ENCODE peak calls at places on chromosomes 3 and 15, in nine cellular contexts. D, K, B, F, Q, S, H, O and A are unnamed samples.

GRCh38 chr3:12963869-12964712 is 109.1 kb downstream of the IQSEC1 start:
- DNase-seq in D (peak; percentile 22), K (no peak), B (no peak), F (peak; percentile 60), Q (peak; percentile 84), S (peak; percentile 16), H (no peak), O (no peak), A (no peak)

GRCh38 chr3:177473184-177473583 is 275.9 kb upstream of the TBL1XR1 start:
- DNase-seq in D (no peak), K (no peak), B (no peak), F (no peak), Q (no peak), S (peak; percentile 98), H (no peak), O (no peak), A (no peak)

GRCh38 chr3:168426196-168426595 is 330.5 kb upstream of the GOLIM4 start:
- DNase-seq in D (no peak), K (no peak), B (no peak), F (peak; percentile 48), Q (no peak), S (no peak), H (no peak), O (no peak), A (no peak)

GRCh38 chr3:197891-198491 is 1.4 kb downstream of the CHL1 start:
- DNase-seq in D (no peak), K (no peak), B (no peak), F (no peak), Q (no peak), S (no peak), H (no peak), O (no peak), A (no peak)

GRCh38 chr15:29821416-29822099 is 710 bp downstream of the TJP1 start:
- DNase-seq in D (peak; percentile 77), K (peak; percentile 75), B (no peak), F (peak; percentile 79), Q (peak; percentile 89), S (peak; percentile 79), H (peak; percentile 11), O (no peak), A (peak; percentile 9)

GRCh38 chr3:50616770-50617095 is 218 bp upstream of the MAPKAPK3 start:
- DNase-seq in D (peak; percentile 90), K (peak; percentile 81), B (peak; percentile 93), F (peak; percentile 88), Q (peak; percentile 82), S (peak; percentile 92), H (peak; percentile 51), O (peak; percentile 93), A (peak; percentile 92)

GRCh38 chr15:52013151-52013791 is 5.7 kb upstream of the MAPK6 start:
- DNase-seq in D (no peak), K (no peak), B (no peak), F (peak; percentile 39), Q (no peak), S (no peak), H (no peak), O (no peak), A (no peak)

GRCh38 chr3:142077859-142078500 is 71.4 kb downstream of the TFDP2 start:
- DNase-seq in D (no peak), K (no peak), B (no peak), F (no peak), Q (no peak), S (no peak), H (no peak), O (no peak), A (no peak)

GRCh38 chr3:34183581-34184313 is 385.3 kb downstream of the PDCD6IP start:
- DNase-seq in D (no peak), K (no peak), B (no peak), F (no peak), Q (no peak), S (no peak), H (no peak), O (no peak), A (no peak)

GRCh38 chr3:68334547-68334946 is 597.8 kb downstream of the TAFA4 start:
- DNase-seq in D (no peak), K (no peak), B (no peak), F (no peak), Q (no peak), S (no peak), H (no peak), O (no peak), A (no peak)

GRCh38 chr3:117788086-117788485 is 1078.5 kb downstream of the TUSC7 start:
- DNase-seq in D (no peak), K (no peak), B (no peak), F (peak; percentile 90), Q (no peak), S (peak; percentile 87), H (peak; percentile 7), O (no peak), A (no peak)

GRCh38 chr3:194328080-194328571 is 23.0 kb downstream of the CPN2 start:
- DNase-seq in D (no peak), K (no peak), B (peak; percentile 21), F (peak; percentile 64), Q (peak; percentile 25), S (peak; percentile 85), H (no peak), O (peak; percentile 37), A (no peak)

GRCh38 chr3:54083901-54084300 is 38.5 kb upstream of the CACNA2D3 start:
- DNase-seq in D (no peak), K (no peak), B (no peak), F (no peak), Q (no peak), S (no peak), H (no peak), O (no peak), A (no peak)

GRCh38 chr3:171801738-171802600 is 8.3 kb downstream of the PLD1 start:
- DNase-seq in D (no peak), K (no peak), B (no peak), F (peak; percentile 90), Q (peak; percentile 98), S (peak; percentile 61), H (no peak), O (no peak), A (no peak)

GRCh38 chr3:195178124-195178910 is 92.6 kb downstream of the XXYLT1 start:
- DNase-seq in D (no peak), K (no peak), B (no peak), F (no peak), Q (peak; percentile 38), S (no peak), H (no peak), O (no peak), A (no peak)

GRCh38 chr3:15164356-15164755 is 41.7 kb upstream of the CAPN7 start:
- DNase-seq in D (no peak), K (no peak), B (no peak), F (no peak), Q (no peak), S (no peak), H (no peak), O (no peak), A (no peak)

GRCh38 chr3:185422677-185423076 is 59.7 kb downstream of the MAP3K13 start:
- DNase-seq in D (no peak), K (no peak), B (no peak), F (no peak), Q (no peak), S (no peak), H (no peak), O (no peak), A (no peak)

GRCh38 chr3:171640520-171641412 is 169.5 kb downstream of the PLD1 start:
- DNase-seq in D (no peak), K (no peak), B (no peak), F (peak; percentile 36), Q (peak; percentile 9), S (peak; percentile 33), H (no peak), O (no peak), A (no peak)

GRCh38 chr3:169695051-169695450 is 31.5 kb upstream of the MECOM start:
- DNase-seq in D (no peak), K (no peak), B (no peak), F (peak; percentile 70), Q (no peak), S (no peak), H (no peak), O (no peak), A (no peak)

GRCh38 chr15:64305261-64305660 is 50.7 kb downstream of the CSNK1G1 start:
- DNase-seq in D (no peak), K (no peak), B (no peak), F (no peak), Q (peak; percentile 18), S (peak; percentile 9), H (no peak), O (no peak), A (no peak)

GRCh38 chr3:135982404-135982761 is 16.9 kb downstream of the PPP2R3A start:
- DNase-seq in D (no peak), K (no peak), B (no peak), F (no peak), Q (no peak), S (peak; percentile 33), H (no peak), O (no peak), A (no peak)

GRCh38 chr3:147614210-147614609 is 205.0 kb downstream of the ZIC1 start:
- DNase-seq in D (no peak), K (no peak), B (no peak), F (no peak), Q (no peak), S (no peak), H (no peak), O (no peak), A (no peak)

GRCh38 chr3:51696954-51697353 is 9.9 kb upstream of the GRM2 start:
- DNase-seq in D (no peak), K (no peak), B (no peak), F (no peak), Q (no peak), S (no peak), H (no peak), O (no peak), A (no peak)

GRCh38 chr3:12471228-12471627 is 13.1 kb upstream of the TSEN2 start:
- DNase-seq in D (no peak), K (no peak), B (no peak), F (no peak), Q (peak; percentile 28), S (peak; percentile 45), H (no peak), O (no peak), A (no peak)

GRCh38 chr3:77051927-77052542 is 12.1 kb downstream of the ROBO2 start:
- DNase-seq in D (no peak), K (no peak), B (no peak), F (no peak), Q (no peak), S (no peak), H (no peak), O (no peak), A (no peak)

GRCh38 chr3:114452176-114452744 is 158.4 kb downstream of the TIGIT start:
- DNase-seq in D (no peak), K (no peak), B (no peak), F (peak; percentile 18), Q (no peak), S (no peak), H (no peak), O (no peak), A (no peak)

GRCh38 chr15:53445531-53445930 is 313.9 kb downstream of the WDR72 start:
- DNase-seq in D (no peak), K (no peak), B (no peak), F (no peak), Q (no peak), S (no peak), H (no peak), O (no peak), A (no peak)

GRCh38 chr15:34717729-34718128 is 37.1 kb downstream of the GJD2 start:
- DNase-seq in D (no peak), K (no peak), B (no peak), F (peak; percentile 2), Q (no peak), S (peak; percentile 41), H (no peak), O (no peak), A (no peak)

GRCh38 chr3:27521179-27521871 is 37.1 kb upstream of the SLC4A7 start:
- DNase-seq in D (no peak), K (no peak), B (no peak), F (peak; percentile 98), Q (peak; percentile 62), S (peak; percentile 77), H (no peak), O (no peak), A (no peak)